ENCODE peak calls at places on chromosomes 11 and 22, in eight cellular contexts. One of them, this sample, is unnamed.

GRCh38 chr22:22605074-22605404 is 39.4 kb upstream of the GGTLC2 start:
- DNase-seq in ovary: no peak
- DNase-seq in upper lobe of right lung: no peak
- DNase-seq in right lobe of liver: no peak
- DNase-seq in foreskin fibroblast: no peak
- DNase-seq in epithelial cell of esophagus: no peak
- DNase-seq in astrocyte: no peak
- DNase-seq in RWPE2: no peak
- DNase-seq in this sample: no peak

GRCh38 chr11:13261600-13262061 is 16.0 kb upstream of the BMAL1 start:
- DNase-seq in foreskin fibroblast: peak
- DNase-seq in RWPE2: no peak
- DNase-seq in ovary: peak
- DNase-seq in astrocyte: peak
- DNase-seq in upper lobe of right lung: no peak
- DNase-seq in epithelial cell of esophagus: peak
- DNase-seq in right lobe of liver: no peak
- DNase-seq in this sample: no peak

GRCh38 chr11:64060861-64061444 is 25.2 kb downstream of the FLRT1 start:
- DNase-seq in RWPE2: no peak
- DNase-seq in right lobe of liver: no peak
- DNase-seq in ovary: peak
- DNase-seq in foreskin fibroblast: peak
- DNase-seq in epithelial cell of esophagus: peak
- DNase-seq in upper lobe of right lung: peak
- DNase-seq in astrocyte: no peak
- DNase-seq in this sample: no peak

GRCh38 chr11:35862666-35863065 is 81.2 kb upstream of the LDLRAD3 start:
- DNase-seq in ovary: no peak
- DNase-seq in RWPE2: no peak
- DNase-seq in right lobe of liver: no peak
- DNase-seq in upper lobe of right lung: no peak
- DNase-seq in epithelial cell of esophagus: no peak
- DNase-seq in foreskin fibroblast: no peak
- DNase-seq in astrocyte: no peak
- DNase-seq in this sample: no peak

GRCh38 chr11:106691807-106692365 is 326.4 kb downstream of the GUCY1A2 start:
- DNase-seq in ovary: no peak
- DNase-seq in right lobe of liver: no peak
- DNase-seq in astrocyte: peak
- DNase-seq in epithelial cell of esophagus: peak
- DNase-seq in foreskin fibroblast: peak
- DNase-seq in upper lobe of right lung: no peak
- DNase-seq in RWPE2: no peak
- DNase-seq in this sample: no peak

GRCh38 chr11:96447208-96447607 is 57.4 kb downstream of the JRKL start:
- DNase-seq in right lobe of liver: no peak
- DNase-seq in foreskin fibroblast: no peak
- DNase-seq in ovary: no peak
- DNase-seq in epithelial cell of esophagus: no peak
- DNase-seq in upper lobe of right lung: no peak
- DNase-seq in RWPE2: no peak
- DNase-seq in astrocyte: no peak
- DNase-seq in this sample: no peak

GRCh38 chr11:12090061-12090572 is 20.3 kb upstream of the MICAL2 start:
- DNase-seq in astrocyte: peak
- DNase-seq in foreskin fibroblast: peak
- DNase-seq in right lobe of liver: no peak
- DNase-seq in upper lobe of right lung: peak
- DNase-seq in ovary: no peak
- DNase-seq in RWPE2: peak
- DNase-seq in epithelial cell of esophagus: peak
- DNase-seq in this sample: no peak

GRCh38 chr11:125348704-125349635 is 147.1 kb downstream of the FEZ1 start:
- DNase-seq in foreskin fibroblast: no peak
- DNase-seq in epithelial cell of esophagus: peak
- DNase-seq in RWPE2: no peak
- DNase-seq in astrocyte: peak
- DNase-seq in ovary: peak
- DNase-seq in upper lobe of right lung: peak
- DNase-seq in right lobe of liver: peak
- DNase-seq in this sample: no peak

GRCh38 chr11:72970557-72971118 is 156.4 kb downstream of the ATG16L2 start:
- DNase-seq in RWPE2: no peak
- DNase-seq in ovary: no peak
- DNase-seq in epithelial cell of esophagus: no peak
- DNase-seq in right lobe of liver: no peak
- DNase-seq in foreskin fibroblast: no peak
- DNase-seq in astrocyte: peak
- DNase-seq in upper lobe of right lung: no peak
- DNase-seq in this sample: no peak

GRCh38 chr11:16785520-16786128 is 47.2 kb downstream of the C11orf58 start:
- DNase-seq in RWPE2: no peak
- DNase-seq in foreskin fibroblast: peak
- DNase-seq in right lobe of liver: peak
- DNase-seq in upper lobe of right lung: peak
- DNase-seq in ovary: peak
- DNase-seq in astrocyte: peak
- DNase-seq in epithelial cell of esophagus: peak
- DNase-seq in this sample: peak

GRCh38 chr22:22984967-22985366 is 85.4 kb upstream of the GNAZ start:
- DNase-seq in ovary: no peak
- DNase-seq in epithelial cell of esophagus: no peak
- DNase-seq in upper lobe of right lung: no peak
- DNase-seq in foreskin fibroblast: no peak
- DNase-seq in right lobe of liver: no peak
- DNase-seq in RWPE2: no peak
- DNase-seq in astrocyte: no peak
- DNase-seq in this sample: no peak

GRCh38 chr22:32340437-32340836 is 17.2 kb upstream of the RFPL3 start:
- DNase-seq in astrocyte: no peak
- DNase-seq in foreskin fibroblast: no peak
- DNase-seq in upper lobe of right lung: no peak
- DNase-seq in ovary: peak
- DNase-seq in epithelial cell of esophagus: no peak
- DNase-seq in RWPE2: no peak
- DNase-seq in right lobe of liver: no peak
- DNase-seq in this sample: no peak

GRCh38 chr22:33650244-33650643 is 270.0 kb downstream of the LARGE1 start:
- DNase-seq in right lobe of liver: peak
- DNase-seq in foreskin fibroblast: no peak
- DNase-seq in upper lobe of right lung: no peak
- DNase-seq in astrocyte: no peak
- DNase-seq in RWPE2: no peak
- DNase-seq in epithelial cell of esophagus: no peak
- DNase-seq in ovary: no peak
- DNase-seq in this sample: no peak

GRCh38 chr11:27183672-27184457 is 143.2 kb downstream of the BBOX1 start:
- DNase-seq in RWPE2: no peak
- DNase-seq in foreskin fibroblast: peak
- DNase-seq in right lobe of liver: peak
- DNase-seq in astrocyte: peak
- DNase-seq in upper lobe of right lung: no peak
- DNase-seq in epithelial cell of esophagus: peak
- DNase-seq in ovary: peak
- DNase-seq in this sample: no peak

GRCh38 chr11:46293616-46294015 is 16.2 kb downstream of the CREB3L1 start:
- DNase-seq in foreskin fibroblast: peak
- DNase-seq in ovary: no peak
- DNase-seq in upper lobe of right lung: no peak
- DNase-seq in epithelial cell of esophagus: peak
- DNase-seq in right lobe of liver: no peak
- DNase-seq in astrocyte: peak
- DNase-seq in RWPE2: no peak
- DNase-seq in this sample: no peak

GRCh38 chr11:46290021-46290420 is 12.6 kb downstream of the CREB3L1 start:
- DNase-seq in upper lobe of right lung: no peak
- DNase-seq in foreskin fibroblast: no peak
- DNase-seq in astrocyte: no peak
- DNase-seq in ovary: peak
- DNase-seq in right lobe of liver: no peak
- DNase-seq in epithelial cell of esophagus: no peak
- DNase-seq in RWPE2: no peak
- DNase-seq in this sample: no peak

GRCh38 chr11:46293066-46293465 is 15.6 kb downstream of the CREB3L1 start:
- DNase-seq in ovary: no peak
- DNase-seq in astrocyte: no peak
- DNase-seq in upper lobe of right lung: no peak
- DNase-seq in RWPE2: no peak
- DNase-seq in right lobe of liver: no peak
- DNase-seq in foreskin fibroblast: no peak
- DNase-seq in epithelial cell of esophagus: no peak
- DNase-seq in this sample: no peak

GRCh38 chr11:46290598-46291309 is 13.3 kb downstream of the CREB3L1 start:
- DNase-seq in right lobe of liver: peak
- DNase-seq in RWPE2: peak
- DNase-seq in astrocyte: peak
- DNase-seq in epithelial cell of esophagus: peak
- DNase-seq in upper lobe of right lung: peak
- DNase-seq in ovary: peak
- DNase-seq in foreskin fibroblast: peak
- DNase-seq in this sample: no peak

GRCh38 chr11:46291441-46292143 is 14.1 kb downstream of the CREB3L1 start:
- DNase-seq in upper lobe of right lung: no peak
- DNase-seq in right lobe of liver: no peak
- DNase-seq in RWPE2: no peak
- DNase-seq in ovary: peak
- DNase-seq in epithelial cell of esophagus: no peak
- DNase-seq in astrocyte: peak
- DNase-seq in foreskin fibroblast: peak
- DNase-seq in this sample: no peak
- TF ChIP-seq CTCF in upper lobe of right lung: no peak
- TF ChIP-seq CTCF in right lobe of liver: no peak
- TF ChIP-seq CTCF in RWPE2: no peak
- TF ChIP-seq CTCF in ovary: no peak
- TF ChIP-seq CTCF in epithelial cell of esophagus: no peak
- TF ChIP-seq CTCF in astrocyte: no peak
- TF ChIP-seq CTCF in foreskin fibroblast: peak
- TF ChIP-seq CTCF in this sample: no peak

DNA sequence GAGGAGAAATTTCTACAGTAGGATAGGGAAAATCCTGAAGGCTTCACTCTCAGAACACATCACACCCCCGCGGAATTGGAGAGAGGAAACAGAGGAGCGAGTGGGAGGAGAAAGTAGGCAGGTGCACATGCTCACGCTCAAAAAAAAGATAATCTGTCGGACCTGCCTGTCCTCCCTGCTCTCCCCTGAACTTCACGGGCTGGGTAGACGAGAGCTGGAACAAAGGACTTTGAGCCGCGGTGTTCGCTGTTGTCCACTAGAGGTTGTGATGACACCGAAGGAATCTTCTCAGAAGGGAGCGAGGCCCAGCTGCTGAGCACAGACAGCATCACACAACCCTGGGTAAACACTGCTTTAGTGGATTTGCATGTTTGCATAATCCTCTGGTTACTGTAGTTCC is 5.0 kb downstream of the SEZ6L start:
- DNase-seq in right lobe of liver: no peak
- DNase-seq in astrocyte: no peak
- DNase-seq in epithelial cell of esophagus: no peak
- DNase-seq in RWPE2: no peak
- DNase-seq in ovary: no peak
- DNase-seq in foreskin fibroblast: peak
- DNase-seq in upper lobe of right lung: no peak
- DNase-seq in this sample: no peak
- TF ChIP-seq CTCF in right lobe of liver: no peak
- TF ChIP-seq CTCF in astrocyte: no peak
- TF ChIP-seq CTCF in epithelial cell of esophagus: no peak
- TF ChIP-seq CTCF in RWPE2: no peak
- TF ChIP-seq CTCF in ovary: no peak
- TF ChIP-seq CTCF in foreskin fibroblast: peak
- TF ChIP-seq CTCF in upper lobe of right lung: no peak
- TF ChIP-seq CTCF in this sample: no peak

GRCh38 chr22:43057641-43058040 is 31.6 kb downstream of the TTLL1 start:
- DNase-seq in right lobe of liver: no peak
- DNase-seq in foreskin fibroblast: no peak
- DNase-seq in epithelial cell of esophagus: no peak
- DNase-seq in astrocyte: no peak
- DNase-seq in upper lobe of right lung: no peak
- DNase-seq in RWPE2: no peak
- DNase-seq in ovary: no peak
- DNase-seq in this sample: no peak

GRCh38 chr22:43050995-43051394 is 36.0 kb upstream of the PACSIN2 start:
- DNase-seq in ovary: no peak
- DNase-seq in upper lobe of right lung: no peak
- DNase-seq in right lobe of liver: no peak
- DNase-seq in astrocyte: no peak
- DNase-seq in foreskin fibroblast: no peak
- DNase-seq in RWPE2: no peak
- DNase-seq in epithelial cell of esophagus: no peak
- DNase-seq in this sample: no peak

GRCh38 chr22:43047605-43048004 is 32.7 kb upstream of the PACSIN2 start:
- DNase-seq in ovary: no peak
- DNase-seq in foreskin fibroblast: no peak
- DNase-seq in upper lobe of right lung: no peak
- DNase-seq in astrocyte: no peak
- DNase-seq in RWPE2: no peak
- DNase-seq in epithelial cell of esophagus: no peak
- DNase-seq in right lobe of liver: no peak
- DNase-seq in this sample: no peak

GRCh38 chr22:43053176-43053575 is 36.0 kb downstream of the TTLL1 start:
- DNase-seq in astrocyte: no peak
- DNase-seq in upper lobe of right lung: no peak
- DNase-seq in RWPE2: no peak
- DNase-seq in right lobe of liver: no peak
- DNase-seq in epithelial cell of esophagus: no peak
- DNase-seq in foreskin fibroblast: no peak
- DNase-seq in ovary: no peak
- DNase-seq in this sample: no peak
- TF ChIP-seq CTCF in astrocyte: peak
- TF ChIP-seq CTCF in upper lobe of right lung: no peak
- TF ChIP-seq CTCF in RWPE2: no peak
- TF ChIP-seq CTCF in right lobe of liver: peak
- TF ChIP-seq CTCF in epithelial cell of esophagus: peak
- TF ChIP-seq CTCF in foreskin fibroblast: peak
- TF ChIP-seq CTCF in ovary: no peak
- TF ChIP-seq CTCF in this sample: peak

DNA sequence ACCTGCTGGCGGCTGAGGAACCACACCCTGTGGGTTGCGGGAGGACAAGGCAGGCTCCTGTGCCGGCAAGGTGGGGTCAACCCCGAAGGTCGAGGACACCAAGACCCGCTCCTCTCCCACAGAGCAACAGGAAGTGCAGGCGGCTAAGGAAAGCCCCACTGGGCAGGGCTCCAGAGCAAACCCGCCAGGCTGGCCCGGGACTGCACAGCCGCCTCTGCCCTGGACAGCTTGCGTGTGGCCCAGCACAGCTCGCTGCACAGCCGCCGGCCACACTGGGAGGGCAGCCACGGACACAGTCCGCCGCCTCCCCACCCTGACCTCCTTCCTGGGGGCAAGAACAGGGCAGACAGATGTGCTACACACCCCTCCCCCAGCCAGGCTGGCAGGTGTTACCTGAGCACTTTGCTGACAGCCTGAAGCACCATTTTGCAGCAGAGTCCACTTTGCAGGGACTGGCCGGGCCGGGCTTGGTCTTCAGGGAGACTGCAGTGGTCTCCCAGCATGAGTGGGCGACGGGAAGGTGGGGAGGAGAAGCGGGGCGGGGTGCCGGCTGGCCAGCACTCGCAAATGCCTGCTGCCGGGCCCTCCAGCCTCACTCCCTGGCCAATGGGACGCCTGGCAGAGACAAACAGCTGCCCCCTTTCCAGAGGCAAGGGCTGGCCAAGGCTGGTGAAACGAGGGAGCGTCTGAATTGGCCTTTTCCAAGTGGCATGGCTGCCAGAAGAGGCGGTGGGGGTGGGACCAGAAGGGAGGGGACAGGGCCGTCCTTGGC is at the start of gene MOB2:
- DNase-seq in right lobe of liver: no peak
- DNase-seq in upper lobe of right lung: peak
- DNase-seq in astrocyte: no peak
- DNase-seq in epithelial cell of esophagus: no peak
- DNase-seq in ovary: peak
- DNase-seq in RWPE2: no peak
- DNase-seq in foreskin fibroblast: no peak
- DNase-seq in this sample: peak
- TF ChIP-seq CTCF in right lobe of liver: no peak
- TF ChIP-seq CTCF in upper lobe of right lung: no peak
- TF ChIP-seq CTCF in astrocyte: no peak
- TF ChIP-seq CTCF in epithelial cell of esophagus: no peak
- TF ChIP-seq CTCF in ovary: no peak
- TF ChIP-seq CTCF in RWPE2: no peak
- TF ChIP-seq CTCF in foreskin fibroblast: no peak
- TF ChIP-seq CTCF in this sample: no peak